ENCODE peak calls at places on chromosomes 6 and 20, in four cellular contexts. W, P, A and Y are unnamed samples. For H3K36me3, the result is how much of the 10 kb centered on the place peaks cover.

GRCh38 chr6:69122407-69122773 is 487.3 kb downstream of the ADGRB3 start:
- DNase-seq in W (no peak), P (no peak), A (no peak), Y (no peak)

GRCh38 chr20:35290186-35290886 is 1.9 kb downstream of the FAM83C start:
- DNase-seq in W (no peak), P (peak), A (no peak), Y (no peak)

GRCh38 chr20:48238781-48239180 is 453.5 kb upstream of the SULF2 start:
- DNase-seq in W (no peak), P (no peak), A (no peak), Y (no peak)

GRCh38 chr20:33563788-33564187 is 73.9 kb downstream of the CBFA2T2 start:
- DNase-seq in W (no peak), P (no peak), A (no peak), Y (no peak)

GRCh38 chr6:126696921-126697693 is 357.2 kb downstream of the CENPW start:
- DNase-seq in W (no peak), P (no peak), A (no peak), Y (no peak)

GRCh38 chr6:141965016-141965545 is 167.6 kb upstream of the GJE1 start:
- DNase-seq in W (no peak), P (no peak), A (no peak), Y (no peak)

GRCh38 chr20:21235713-21236445 is 67.3 kb upstream of the XRN2 start:
- DNase-seq in W (peak), P (peak), A (peak), Y (peak)

GRCh38 chr6:12456343-12456742 is 166.2 kb downstream of the EDN1 start:
- DNase-seq in W (no peak), P (peak), A (no peak), Y (no peak)

GRCh38 chr6:14775528-14775927 is 470.3 kb upstream of the JARID2 start:
- DNase-seq in W (no peak), P (no peak), A (no peak), Y (no peak)

GRCh38 chr6:98566126-98566525 is 268.2 kb upstream of the POU3F2 start:
- DNase-seq in W (no peak), P (no peak), A (no peak), Y (no peak)

GRCh38 chr20:16732506-16733152 is 2.8 kb downstream of the SNRPB2 start:
- DNase-seq in W (no peak), P (no peak), A (no peak), Y (no peak)

GRCh38 chr6:18101271-18101670 is 21.2 kb downstream of the NHLRC1 start:
- DNase-seq in W (no peak), P (no peak), A (no peak), Y (no peak)

GRCh38 chr6:129672883-129673631 is 36.9 kb downstream of the ARHGAP18 start:
- DNase-seq in W (no peak), P (no peak), A (peak), Y (peak)

GRCh38 chr20:39009348-39009747 is 47.2 kb downstream of the DHX35 start:
- DNase-seq in W (no peak), P (no peak), A (no peak), Y (no peak)

GRCh38 chr6:70371454-70372105 is 41.7 kb upstream of the FAM135A start:
- DNase-seq in W (no peak), P (no peak), A (peak), Y (no peak)

GRCh38 chr20:24545168-24545567 is 75.7 kb downstream of the SYNDIG1 start:
- DNase-seq in W (no peak), P (no peak), A (no peak), Y (no peak)

GRCh38 chr6:106085984-106086832 is at the start of gene PRDM1:
- DNase-seq in W (peak), P (peak), A (peak), Y (peak)

GRCh38 chr20:52425253-52425652 is 233.7 kb upstream of the ZFP64 start:
- DNase-seq in W (no peak), P (no peak), A (no peak), Y (no peak)

GRCh38 chr20:13205848-13206434 is 15.1 kb upstream of the ISM1 start:
- DNase-seq in W (no peak), P (no peak), A (no peak), Y (no peak)

GRCh38 chr6:113763883-113764282 is 93.3 kb upstream of the MARCKS start:
- DNase-seq in W (no peak), P (no peak), A (no peak), Y (peak)

GRCh38 chr6:125781307-125781868 is 9.4 kb upstream of the NCOA7 start:
- DNase-seq in W (no peak), P (no peak), A (peak), Y (peak)

GRCh38 chr6:34246563-34247391 is 2.0 kb downstream of the SMIM29 start:
- DNase-seq in W (no peak), P (peak), A (no peak), Y (peak)

GRCh38 chr6:128259036-128259734 is 261.2 kb downstream of the PTPRK start:
- DNase-seq in W (no peak), P (no peak), A (peak), Y (no peak)

GRCh38 chr6:14876778-14877613 is 368.9 kb upstream of the JARID2 start:
- DNase-seq in W (peak), P (no peak), A (no peak), Y (peak)

GRCh38 chr20:37185681-37186080 is 6.3 kb upstream of the MROH8 start:
- DNase-seq in W (no peak), P (no peak), A (no peak), Y (no peak)
- H3K36me3 ChIP-seq in W (under half), P (half or more), A (under half), Y (half or more)

GRCh38 chr6:310671-311070 is 18.4 kb downstream of the DUSP22 start:
- DNase-seq in W (no peak), P (no peak), A (no peak), Y (no peak)
- H3K4me3 ChIP-seq in W (no peak), P (no peak), A (no peak), Y (no peak)

GRCh38 chr6:30724906-30725667 is 4.9 kb downstream of the TUBB start:
- DNase-seq in W (no peak), P (no peak), A (no peak), Y (no peak)

GRCh38 chr6:30730611-30731435 is 10.7 kb downstream of the TUBB start:
- DNase-seq in W (peak), P (peak), A (peak), Y (no peak)

GRCh38 chr6:30725713-30726505 is 5.8 kb downstream of the TUBB start:
- DNase-seq in W (no peak), P (no peak), A (no peak), Y (peak)

GRCh38 chr6:30727920-30728605 is 7.9 kb downstream of the TUBB start:
- DNase-seq in W (no peak), P (no peak), A (no peak), Y (no peak)

GRCh38 chr6:30726506-30727413 is 6.6 kb downstream of the TUBB start:
- DNase-seq in W (no peak), P (no peak), A (no peak), Y (no peak)
- H3K36me3 ChIP-seq in W (half or more), P (half or more), A (under half), Y (under half)

GRCh38 chr20:62652051-62652893 is 10.0 kb downstream of the SLCO4A1 start:
- DNase-seq in W (peak), P (peak), A (peak), Y (peak)

GRCh38 chr20:62650551-62651284 is 8.4 kb downstream of the SLCO4A1 start:
- DNase-seq in W (no peak), P (no peak), A (no peak), Y (no peak)

GRCh38 chr20:62652894-62653305 is 10.6 kb downstream of the SLCO4A1 start:
- DNase-seq in W (peak), P (no peak), A (no peak), Y (no peak)

GRCh38 chr20:62653373-62653772 is 11.1 kb downstream of the SLCO4A1 start:
- DNase-seq in W (no peak), P (no peak), A (no peak), Y (no peak)

DNA sequence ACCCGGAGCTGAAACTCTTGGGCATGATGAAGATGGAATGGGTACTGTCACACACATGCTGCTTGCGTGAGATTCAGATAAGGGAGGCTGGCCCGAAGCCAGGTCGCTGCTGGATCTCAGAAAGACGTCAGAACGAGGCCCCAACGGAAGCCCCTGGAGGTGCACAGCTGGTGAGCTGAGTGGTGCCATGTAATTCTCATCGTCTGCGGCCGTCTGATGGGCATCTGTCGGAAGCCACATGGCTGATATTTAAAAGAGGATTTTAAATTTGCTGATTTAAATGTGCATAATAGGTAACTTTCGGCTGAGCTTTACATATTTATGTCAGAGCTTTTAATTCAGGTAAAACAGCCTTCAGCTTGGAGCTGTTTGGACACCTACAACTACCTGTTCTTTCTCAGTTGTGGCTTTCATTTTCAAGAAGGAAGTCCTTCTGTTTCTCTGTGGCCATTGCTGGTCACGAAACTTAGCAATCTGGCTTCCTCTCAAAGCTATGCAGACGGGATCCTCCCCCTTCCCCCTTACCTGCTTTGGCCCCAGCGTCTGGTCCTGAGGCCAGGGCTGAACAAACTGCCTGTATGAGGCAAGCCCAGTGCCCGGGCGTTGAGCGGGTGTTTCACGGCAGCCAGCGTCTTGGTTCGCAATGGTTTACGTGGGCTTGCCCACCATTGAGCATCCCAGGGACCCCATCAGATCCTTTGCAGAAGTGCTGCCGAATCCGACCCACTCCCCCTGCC is 9.2 kb downstream of the SLCO4A1 start:
- DNase-seq in W (peak), P (no peak), A (peak), Y (no peak)
- H3K4me3 ChIP-seq in W (peak), P (peak), A (peak), Y (no peak)

DNA sequence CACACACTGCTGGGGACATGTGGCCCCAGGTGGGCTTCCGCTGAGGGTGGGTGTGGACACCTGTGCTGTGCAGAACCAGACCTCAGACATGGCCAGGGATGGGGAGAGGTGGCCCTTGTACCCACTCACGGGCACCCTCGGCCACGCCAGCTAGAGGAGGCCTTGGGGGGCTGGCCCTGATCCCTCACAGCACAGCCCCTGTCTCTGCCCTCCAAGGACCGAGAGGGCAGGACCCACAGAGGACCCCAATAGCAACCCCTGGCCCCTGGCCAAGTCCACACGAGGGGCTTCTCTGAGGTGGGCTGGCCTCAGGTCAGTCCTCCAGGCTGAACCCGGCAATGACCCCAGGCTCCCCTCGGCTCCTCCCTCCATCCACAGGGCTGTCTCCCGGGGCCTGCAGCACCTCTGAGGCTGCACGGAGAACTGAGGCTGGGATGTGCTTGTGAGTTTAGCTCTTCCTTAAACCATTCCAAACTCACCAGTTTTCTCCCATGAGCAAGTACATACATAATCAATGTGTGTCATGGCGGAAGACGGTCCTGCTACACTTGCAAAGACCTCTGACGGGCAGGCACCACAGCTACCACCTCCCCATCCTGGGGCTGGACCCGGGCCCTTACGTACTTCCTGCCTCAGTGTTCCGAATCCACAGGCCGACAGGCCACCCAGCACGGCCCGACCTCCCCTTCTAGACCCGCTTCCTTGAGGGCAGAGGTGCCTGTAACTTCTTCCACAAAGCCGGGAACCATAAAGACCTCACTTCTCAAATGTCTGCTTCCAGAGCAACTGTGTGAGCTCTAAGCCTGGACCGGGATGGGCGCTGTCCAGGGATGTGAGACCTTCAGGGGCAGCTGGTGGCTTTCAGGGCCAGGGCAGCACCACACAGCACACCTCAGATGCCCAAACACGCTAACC is 9.0 kb downstream of the SLC2A4RG start:
- DNase-seq in W (no peak), P (peak), A (no peak), Y (no peak)
- H3K36me3 ChIP-seq in W (half or more), P (under half), A (under half), Y (under half)

DNA sequence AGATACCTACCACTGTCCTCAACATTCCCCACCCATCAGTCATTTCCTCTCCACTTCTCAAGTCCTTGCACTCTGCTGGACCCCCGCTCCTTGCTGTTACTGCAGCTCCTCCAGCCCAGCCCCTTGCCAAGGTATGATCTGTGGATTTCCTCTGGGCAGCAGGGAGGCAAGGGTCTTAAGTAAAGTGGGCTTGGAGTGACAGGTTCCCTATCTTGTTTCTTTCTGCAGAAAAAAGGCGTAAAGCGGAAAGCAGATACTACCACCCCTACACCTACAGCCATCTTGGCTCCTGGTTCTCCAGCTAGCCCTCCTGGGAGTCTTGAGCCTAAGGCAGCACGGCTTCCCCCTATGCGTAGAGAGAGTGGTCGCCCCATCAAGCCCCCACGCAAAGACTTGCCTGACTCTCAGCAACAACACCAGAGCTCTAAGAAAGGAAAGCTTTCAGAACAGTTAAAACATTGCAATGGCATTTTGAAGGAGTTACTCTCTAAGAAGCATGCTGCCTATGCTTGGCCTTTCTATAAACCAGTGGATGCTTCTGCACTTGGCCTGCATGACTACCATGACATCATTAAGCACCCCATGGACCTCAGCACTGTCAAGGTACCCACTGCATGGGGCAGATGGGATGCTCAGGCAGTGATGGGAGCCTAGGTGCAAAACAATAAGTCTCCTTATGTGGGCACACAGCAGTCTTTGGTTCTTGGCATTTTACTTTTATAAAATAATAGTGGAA is 8.1 kb downstream of the BRD2 start:
- DNase-seq in W (no peak), P (no peak), A (no peak), Y (no peak)
- H3K4me3 ChIP-seq in W (no peak), P (peak), A (no peak), Y (no peak)

DNA sequence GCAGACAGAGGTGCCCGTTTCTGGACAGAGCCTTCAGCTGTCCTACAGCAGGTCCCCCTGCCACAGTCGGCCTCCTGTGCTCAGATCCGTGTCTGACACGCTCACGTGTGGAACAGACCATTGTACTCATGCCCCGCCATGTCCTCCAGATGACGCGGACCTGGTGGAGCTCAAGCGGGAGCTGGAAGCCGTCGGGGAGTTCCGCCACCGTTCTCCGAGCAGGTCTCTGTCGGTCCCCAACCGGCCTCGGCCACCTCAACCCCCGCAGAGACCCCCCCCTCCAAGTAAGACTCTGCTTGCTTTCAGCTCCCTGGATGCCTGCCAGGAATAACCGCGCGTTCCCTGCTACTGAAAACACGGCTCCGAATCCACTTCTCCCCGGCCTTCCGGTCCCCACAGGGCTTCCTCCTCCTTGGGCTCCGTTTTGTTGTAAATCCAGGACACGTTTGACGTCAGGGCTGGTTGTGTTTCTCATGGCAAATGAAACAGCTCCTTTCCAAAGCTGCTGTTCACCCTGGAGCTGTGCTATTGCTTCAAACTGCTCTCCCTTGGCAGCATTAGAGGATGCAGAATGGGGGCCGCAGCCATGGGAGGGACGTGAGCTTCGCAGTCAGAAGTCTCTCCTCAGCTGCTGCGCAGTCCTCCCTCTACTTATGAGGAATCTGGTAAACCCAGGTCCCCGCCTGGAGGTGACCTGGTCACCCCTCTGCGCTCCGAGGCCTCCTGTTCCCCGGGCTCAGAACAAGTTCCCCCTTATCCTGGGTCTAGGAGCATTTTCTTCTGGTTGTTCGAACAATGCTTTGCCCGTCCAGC is 81.2 kb downstream of the SERAC1 start:
- DNase-seq in W (peak), P (no peak), A (no peak), Y (no peak)
- H3K36me3 ChIP-seq in W (half or more), P (under half), A (under half), Y (half or more)

GRCh38 chr6:134517145-134517658 is 199.3 kb upstream of the SGK1 start:
- DNase-seq in W (peak), P (peak), A (no peak), Y (peak)
- H3K4me3 ChIP-seq in W (peak), P (no peak), A (no peak), Y (peak)